ENCODE peak calls at places on chromosome 10, in four cellular contexts. P, I, U and S are unnamed samples.

GRCh38 chr10:63711866-63712716 is 190.9 kb downstream of the REEP3 start:
- DNase-seq in P (peak), I (no peak), U (peak), S (peak)

GRCh38 chr10:37619336-37619735 is 238.1 kb downstream of the ZNF248 start:
- DNase-seq in P (no peak), I (no peak), U (no peak), S (no peak)

GRCh38 chr10:71213127-71213616 is 802 bp downstream of the UNC5B start:
- DNase-seq in P (no peak), I (no peak), U (peak), S (peak)

GRCh38 chr10:507908-508444 is 181.5 kb downstream of the DIP2C start:
- DNase-seq in P (no peak), I (no peak), U (no peak), S (no peak)

GRCh38 chr10:18980084-18980629 is 68.4 kb upstream of the MALRD1 start:
- DNase-seq in P (no peak), I (no peak), U (no peak), S (no peak)

GRCh38 chr10:132059760-132060508 is 5.8 kb upstream of the JAKMIP3 start:
- DNase-seq in P (no peak), I (no peak), U (no peak), S (no peak)

GRCh38 chr10:580796-581195 is 108.7 kb downstream of the DIP2C start:
- DNase-seq in P (no peak), I (no peak), U (peak), S (peak)

GRCh38 chr10:72567421-72567820 is 58.5 kb downstream of the MICU1 start:
- DNase-seq in P (no peak), I (no peak), U (peak), S (no peak)

GRCh38 chr10:61475449-61475873 is 22.3 kb upstream of the TMEM26 start:
- DNase-seq in P (no peak), I (no peak), U (peak), S (no peak)

GRCh38 chr10:31490858-31491504 is 172.0 kb downstream of the ZEB1 start:
- DNase-seq in P (no peak), I (no peak), U (peak), S (no peak)

GRCh38 chr10:74156919-74157289 is 5.9 kb downstream of the ADK start:
- DNase-seq in P (no peak), I (no peak), U (no peak), S (no peak)

GRCh38 chr10:62528441-62528840 is 154.3 kb downstream of the ZNF365 start:
- DNase-seq in P (no peak), I (no peak), U (no peak), S (no peak)

GRCh38 chr10:131726460-131726861 is 174.3 kb upstream of the PPP2R2D start:
- DNase-seq in P (no peak), I (no peak), U (no peak), S (no peak)

GRCh38 chr10:42783181-42783549 is 570 bp downstream of the BMS1 start:
- DNase-seq in P (no peak), I (no peak), U (no peak), S (no peak)

GRCh38 chr10:21950566-21950965 is 53.0 kb downstream of the DNAJC1 start:
- DNase-seq in P (no peak), I (no peak), U (no peak), S (no peak)

GRCh38 chr10:12704488-12704887 is 297.0 kb downstream of the CCDC3 start:
- DNase-seq in P (no peak), I (no peak), U (no peak), S (no peak)
- H3K4me3 ChIP-seq in P (no peak), I (no peak), U (no peak), S (no peak)

DNA sequence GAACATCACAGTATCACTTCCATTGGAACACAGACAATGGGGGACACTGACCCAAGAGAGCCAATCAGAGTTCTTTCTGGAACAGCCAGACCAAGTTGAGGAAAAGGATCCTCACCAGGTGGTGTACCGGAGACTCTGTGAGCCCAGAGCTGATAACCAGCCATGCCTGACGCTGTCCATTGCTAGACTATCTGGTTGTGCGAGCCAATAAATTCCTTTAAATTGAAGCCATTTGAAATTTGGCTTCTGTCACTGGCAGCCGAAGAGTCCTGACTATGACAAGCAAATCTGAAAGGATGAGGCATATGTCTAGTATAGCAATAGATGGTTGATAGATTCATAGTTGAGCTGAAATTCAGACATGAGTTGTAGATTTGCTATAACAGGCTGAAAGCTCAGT is 3.1 kb upstream of the LHPP start:
- DNase-seq in P (no peak), I (no peak), U (no peak), S (no peak)
- H3K4me3 ChIP-seq in P (no peak), I (no peak), U (no peak), S (no peak)

GRCh38 chr10:101065479-101066145 is 3.8 kb downstream of the KAZALD1 start:
- DNase-seq in P (no peak), I (no peak), U (no peak), S (no peak)
- H3K4me3 ChIP-seq in P (peak), I (no peak), U (peak), S (peak)

DNA sequence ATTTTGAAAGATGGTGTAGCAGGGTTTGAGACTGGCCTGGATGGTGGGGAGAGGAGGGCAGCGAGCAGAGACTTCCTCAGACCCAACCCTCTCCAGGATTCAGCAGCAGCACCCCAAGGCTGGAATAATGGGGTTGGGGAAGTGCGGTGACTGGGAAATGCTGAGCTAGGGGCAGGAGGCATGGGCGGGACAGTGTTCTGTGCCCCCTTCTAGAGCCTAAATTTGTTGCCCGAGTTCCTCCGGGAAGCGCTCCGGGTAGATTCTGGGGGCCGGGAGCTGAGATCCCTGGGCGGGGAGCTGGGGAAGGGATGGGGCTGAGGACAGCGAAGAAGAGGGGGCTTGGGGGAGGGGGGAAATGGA is at the start of gene CHAT:
- DNase-seq in P (no peak), I (no peak), U (no peak), S (no peak)
- H3K4me3 ChIP-seq in P (no peak), I (no peak), U (no peak), S (no peak)